ENCODE peak calls at places on chromosome 3, in nine cellular contexts. One of them, this sample, is unnamed.

GRCh38 chr3:117547956-117548550 is 838.5 kb downstream of the TUSC7 start:
- DNase-seq in adipocyte: peak; percentile 69
- DNase-seq in CD8-positive, alpha-beta T cell: no peak
- DNase-seq in ovary: no peak
- DNase-seq in aorta: no peak
- DNase-seq in NT2/D1: no peak
- DNase-seq in bronchial epithelial cell: peak; percentile 95
- DNase-seq in kidney epithelial cell: peak; percentile 78
- DNase-seq in hepatocyte: no peak
- DNase-seq in this sample: no peak

GRCh38 chr3:155243512-155243921 is 50.0 kb downstream of the STRIT1 start:
- DNase-seq in NT2/D1: no peak
- DNase-seq in ovary: no peak
- DNase-seq in kidney epithelial cell: no peak
- DNase-seq in aorta: no peak
- DNase-seq in adipocyte: peak; percentile 21
- DNase-seq in hepatocyte: no peak
- DNase-seq in CD8-positive, alpha-beta T cell: no peak
- DNase-seq in bronchial epithelial cell: no peak
- DNase-seq in this sample: peak; percentile 50

GRCh38 chr3:149630806-149631205 is 27.0 kb downstream of the WWTR1 start:
- DNase-seq in NT2/D1: no peak
- DNase-seq in CD8-positive, alpha-beta T cell: no peak
- DNase-seq in kidney epithelial cell: no peak
- DNase-seq in bronchial epithelial cell: no peak
- DNase-seq in ovary: no peak
- DNase-seq in hepatocyte: no peak
- DNase-seq in adipocyte: no peak
- DNase-seq in aorta: no peak
- DNase-seq in this sample: no peak

GRCh38 chr3:127035672-127036071 is 52.8 kb downstream of the PLXNA1 start:
- DNase-seq in kidney epithelial cell: peak; percentile 31
- DNase-seq in ovary: peak; percentile 84
- DNase-seq in NT2/D1: no peak
- DNase-seq in bronchial epithelial cell: peak; percentile 89
- DNase-seq in adipocyte: peak; percentile 32
- DNase-seq in aorta: peak; percentile 93
- DNase-seq in CD8-positive, alpha-beta T cell: no peak
- DNase-seq in hepatocyte: peak; percentile 54
- DNase-seq in this sample: peak; percentile 48

GRCh38 chr3:65984975-65985374 is 53.7 kb downstream of the MAGI1 start:
- DNase-seq in aorta: no peak
- DNase-seq in CD8-positive, alpha-beta T cell: no peak
- DNase-seq in kidney epithelial cell: no peak
- DNase-seq in adipocyte: no peak
- DNase-seq in NT2/D1: no peak
- DNase-seq in ovary: no peak
- DNase-seq in bronchial epithelial cell: no peak
- DNase-seq in hepatocyte: no peak
- DNase-seq in this sample: no peak

GRCh38 chr3:46284981-46285683 is 42.9 kb downstream of the CCR3 start:
- DNase-seq in CD8-positive, alpha-beta T cell: peak; percentile 41
- DNase-seq in bronchial epithelial cell: no peak
- DNase-seq in kidney epithelial cell: no peak
- DNase-seq in ovary: no peak
- DNase-seq in aorta: no peak
- DNase-seq in adipocyte: no peak
- DNase-seq in NT2/D1: no peak
- DNase-seq in hepatocyte: no peak
- DNase-seq in this sample: peak; percentile 56

GRCh38 chr3:129973853-129974252 is 667 bp upstream of the TRH start:
- DNase-seq in hepatocyte: no peak
- DNase-seq in ovary: no peak
- DNase-seq in NT2/D1: no peak
- DNase-seq in kidney epithelial cell: no peak
- DNase-seq in bronchial epithelial cell: no peak
- DNase-seq in CD8-positive, alpha-beta T cell: no peak
- DNase-seq in aorta: no peak
- DNase-seq in adipocyte: no peak
- DNase-seq in this sample: no peak

GRCh38 chr3:58084166-58084565 is 75.9 kb downstream of the FLNB start:
- DNase-seq in ovary: no peak
- DNase-seq in hepatocyte: no peak
- DNase-seq in NT2/D1: no peak
- DNase-seq in kidney epithelial cell: no peak
- DNase-seq in aorta: no peak
- DNase-seq in CD8-positive, alpha-beta T cell: no peak
- DNase-seq in bronchial epithelial cell: no peak
- DNase-seq in adipocyte: no peak
- DNase-seq in this sample: no peak

GRCh38 chr3:129403450-129403849 is 25.0 kb downstream of the EFCAB12 start:
- DNase-seq in adipocyte: no peak
- DNase-seq in ovary: no peak
- DNase-seq in kidney epithelial cell: no peak
- DNase-seq in bronchial epithelial cell: no peak
- DNase-seq in NT2/D1: no peak
- DNase-seq in aorta: no peak
- DNase-seq in CD8-positive, alpha-beta T cell: no peak
- DNase-seq in hepatocyte: no peak
- DNase-seq in this sample: no peak

GRCh38 chr3:173699353-173699752 is 301.8 kb downstream of the NLGN1 start:
- DNase-seq in aorta: no peak
- DNase-seq in adipocyte: no peak
- DNase-seq in hepatocyte: no peak
- DNase-seq in ovary: no peak
- DNase-seq in kidney epithelial cell: no peak
- DNase-seq in CD8-positive, alpha-beta T cell: no peak
- DNase-seq in NT2/D1: peak; percentile 20
- DNase-seq in bronchial epithelial cell: no peak
- DNase-seq in this sample: no peak

GRCh38 chr3:113531826-113532697 is at the start of gene SIDT1:
- DNase-seq in NT2/D1: no peak
- DNase-seq in aorta: peak; percentile 47
- DNase-seq in kidney epithelial cell: no peak
- DNase-seq in ovary: peak; percentile 22
- DNase-seq in CD8-positive, alpha-beta T cell: peak; percentile 66
- DNase-seq in bronchial epithelial cell: peak; percentile 44
- DNase-seq in hepatocyte: peak; percentile 56
- DNase-seq in adipocyte: peak; percentile 37
- DNase-seq in this sample: peak; percentile 32

GRCh38 chr3:14768182-14768790 is 50.5 kb upstream of the FGD5 start:
- DNase-seq in adipocyte: no peak
- DNase-seq in bronchial epithelial cell: no peak
- DNase-seq in ovary: no peak
- DNase-seq in kidney epithelial cell: no peak
- DNase-seq in NT2/D1: no peak
- DNase-seq in CD8-positive, alpha-beta T cell: no peak
- DNase-seq in aorta: no peak
- DNase-seq in hepatocyte: no peak
- DNase-seq in this sample: no peak

GRCh38 chr3:5348229-5348628 is 160.7 kb downstream of the EDEM1 start:
- DNase-seq in kidney epithelial cell: no peak
- DNase-seq in bronchial epithelial cell: no peak
- DNase-seq in aorta: no peak
- DNase-seq in NT2/D1: no peak
- DNase-seq in CD8-positive, alpha-beta T cell: no peak
- DNase-seq in adipocyte: no peak
- DNase-seq in ovary: no peak
- DNase-seq in hepatocyte: no peak
- DNase-seq in this sample: no peak

GRCh38 chr3:183182732-183183610 is 20.4 kb upstream of the LAMP3 start:
- DNase-seq in CD8-positive, alpha-beta T cell: no peak
- DNase-seq in hepatocyte: no peak
- DNase-seq in ovary: no peak
- DNase-seq in NT2/D1: no peak
- DNase-seq in adipocyte: no peak
- DNase-seq in aorta: no peak
- DNase-seq in kidney epithelial cell: no peak
- DNase-seq in bronchial epithelial cell: no peak
- DNase-seq in this sample: no peak

GRCh38 chr3:188574885-188575284 is 420.9 kb downstream of the LPP start:
- DNase-seq in bronchial epithelial cell: no peak
- DNase-seq in adipocyte: peak; percentile 89
- DNase-seq in hepatocyte: no peak
- DNase-seq in ovary: no peak
- DNase-seq in NT2/D1: no peak
- DNase-seq in CD8-positive, alpha-beta T cell: no peak
- DNase-seq in aorta: no peak
- DNase-seq in kidney epithelial cell: no peak
- DNase-seq in this sample: no peak

GRCh38 chr3:189308594-189308993 is 136.8 kb downstream of the TPRG1 start:
- DNase-seq in hepatocyte: peak; percentile 12
- DNase-seq in bronchial epithelial cell: no peak
- DNase-seq in CD8-positive, alpha-beta T cell: no peak
- DNase-seq in adipocyte: no peak
- DNase-seq in aorta: no peak
- DNase-seq in kidney epithelial cell: no peak
- DNase-seq in ovary: no peak
- DNase-seq in NT2/D1: no peak
- DNase-seq in this sample: no peak

GRCh38 chr3:127488141-127488672 is 102.3 kb downstream of the TPRA1 start:
- DNase-seq in bronchial epithelial cell: no peak
- DNase-seq in CD8-positive, alpha-beta T cell: no peak
- DNase-seq in ovary: no peak
- DNase-seq in hepatocyte: no peak
- DNase-seq in aorta: no peak
- DNase-seq in NT2/D1: no peak
- DNase-seq in kidney epithelial cell: no peak
- DNase-seq in adipocyte: no peak
- DNase-seq in this sample: no peak

GRCh38 chr3:11538581-11538980 is 105.1 kb downstream of the VGLL4 start:
- DNase-seq in aorta: no peak
- DNase-seq in CD8-positive, alpha-beta T cell: no peak
- DNase-seq in NT2/D1: no peak
- DNase-seq in hepatocyte: no peak
- DNase-seq in adipocyte: no peak
- DNase-seq in kidney epithelial cell: no peak
- DNase-seq in ovary: no peak
- DNase-seq in bronchial epithelial cell: no peak
- DNase-seq in this sample: no peak

GRCh38 chr3:58404396-58404795 is 29.2 kb downstream of the PDHB start:
- DNase-seq in aorta: no peak
- DNase-seq in kidney epithelial cell: no peak
- DNase-seq in adipocyte: peak; percentile 65
- DNase-seq in CD8-positive, alpha-beta T cell: no peak
- DNase-seq in ovary: no peak
- DNase-seq in bronchial epithelial cell: peak; percentile 81
- DNase-seq in hepatocyte: no peak
- DNase-seq in NT2/D1: no peak
- DNase-seq in this sample: peak; percentile 71

GRCh38 chr3:18127181-18127863 is 297.8 kb downstream of the SATB1 start:
- DNase-seq in CD8-positive, alpha-beta T cell: no peak
- DNase-seq in bronchial epithelial cell: no peak
- DNase-seq in NT2/D1: no peak
- DNase-seq in adipocyte: no peak
- DNase-seq in hepatocyte: no peak
- DNase-seq in ovary: no peak
- DNase-seq in kidney epithelial cell: no peak
- DNase-seq in aorta: no peak
- DNase-seq in this sample: no peak

DNA sequence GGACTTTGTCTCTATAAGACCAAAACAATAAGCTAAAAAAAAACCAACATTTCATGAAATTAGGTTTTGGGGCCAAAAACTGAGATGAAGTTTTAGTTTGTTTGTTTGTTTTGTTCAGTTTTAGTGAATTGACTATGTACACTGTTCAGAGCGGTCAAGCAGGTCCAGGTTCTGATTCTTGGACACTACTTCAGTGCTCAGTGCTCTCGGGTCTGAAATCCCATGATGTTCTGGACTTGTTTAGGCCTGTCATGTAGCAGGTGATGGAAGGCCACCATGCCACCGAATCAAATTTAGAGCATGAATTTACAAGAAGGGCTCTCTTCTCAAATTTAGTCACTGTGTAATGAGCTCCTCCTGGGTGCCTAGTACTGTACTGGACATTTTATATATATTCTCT is 45.5 kb downstream of the COL8A1 start:
- DNase-seq in CD8-positive, alpha-beta T cell: no peak
- DNase-seq in kidney epithelial cell: no peak
- DNase-seq in NT2/D1: no peak
- DNase-seq in aorta: no peak
- DNase-seq in bronchial epithelial cell: no peak
- DNase-seq in adipocyte: no peak
- DNase-seq in ovary: no peak
- DNase-seq in hepatocyte: no peak
- DNase-seq in this sample: no peak
- H3K27me3 ChIP-seq in CD8-positive, alpha-beta T cell: no peaks in the 10 kb centered on the region
- H3K27me3 ChIP-seq in kidney epithelial cell: no peaks in the 10 kb centered on the region
- H3K27me3 ChIP-seq in NT2/D1: no peaks in the 10 kb centered on the region
- H3K27me3 ChIP-seq in aorta: no peaks in the 10 kb centered on the region
- H3K27me3 ChIP-seq in bronchial epithelial cell: no peaks in the 10 kb centered on the region
- H3K27me3 ChIP-seq in adipocyte: no peaks in the 10 kb centered on the region
- H3K27me3 ChIP-seq in ovary: no peaks in the 10 kb centered on the region
- H3K27me3 ChIP-seq in hepatocyte: no peaks in the 10 kb centered on the region
- H3K27me3 ChIP-seq in this sample: no peaks in the 10 kb centered on the region

GRCh38 chr3:16102187-16102561 is 72.3 kb upstream of the GALNT15 start:
- DNase-seq in CD8-positive, alpha-beta T cell: no peak
- DNase-seq in hepatocyte: no peak
- DNase-seq in bronchial epithelial cell: no peak
- DNase-seq in kidney epithelial cell: no peak
- DNase-seq in adipocyte: no peak
- DNase-seq in NT2/D1: no peak
- DNase-seq in aorta: no peak
- DNase-seq in ovary: no peak
- DNase-seq in this sample: no peak
- H3K4me3 ChIP-seq in CD8-positive, alpha-beta T cell: no peak overlapping the region
- H3K4me3 ChIP-seq in hepatocyte: no peak overlapping the region
- H3K4me3 ChIP-seq in bronchial epithelial cell: no peak overlapping the region
- H3K4me3 ChIP-seq in kidney epithelial cell: no peak overlapping the region
- H3K4me3 ChIP-seq in adipocyte: no peak overlapping the region
- H3K4me3 ChIP-seq in NT2/D1: no peak overlapping the region
- H3K4me3 ChIP-seq in aorta: no peak overlapping the region
- H3K4me3 ChIP-seq in ovary: no peak overlapping the region
- H3K4me3 ChIP-seq in this sample: no peak overlapping the region

GRCh38 chr3:124119056-124119721 is 127.3 kb upstream of the ROPN1 start:
- DNase-seq in kidney epithelial cell: no peak
- DNase-seq in bronchial epithelial cell: peak; percentile 65
- DNase-seq in ovary: no peak
- DNase-seq in NT2/D1: no peak
- DNase-seq in hepatocyte: no peak
- DNase-seq in aorta: peak; percentile 59
- DNase-seq in adipocyte: peak; percentile 57
- DNase-seq in CD8-positive, alpha-beta T cell: no peak
- DNase-seq in this sample: no peak
- H3K27me3 ChIP-seq in kidney epithelial cell: no peaks in the 10 kb centered on the region
- H3K27me3 ChIP-seq in bronchial epithelial cell: no peaks in the 10 kb centered on the region
- H3K27me3 ChIP-seq in ovary: no peaks in the 10 kb centered on the region
- H3K27me3 ChIP-seq in NT2/D1: no peaks in the 10 kb centered on the region
- H3K27me3 ChIP-seq in hepatocyte: no peaks in the 10 kb centered on the region
- H3K27me3 ChIP-seq in aorta: no peaks in the 10 kb centered on the region
- H3K27me3 ChIP-seq in adipocyte: no peaks in the 10 kb centered on the region
- H3K27me3 ChIP-seq in CD8-positive, alpha-beta T cell: no peaks in the 10 kb centered on the region
- H3K27me3 ChIP-seq in this sample: no peaks in the 10 kb centered on the region

DNA sequence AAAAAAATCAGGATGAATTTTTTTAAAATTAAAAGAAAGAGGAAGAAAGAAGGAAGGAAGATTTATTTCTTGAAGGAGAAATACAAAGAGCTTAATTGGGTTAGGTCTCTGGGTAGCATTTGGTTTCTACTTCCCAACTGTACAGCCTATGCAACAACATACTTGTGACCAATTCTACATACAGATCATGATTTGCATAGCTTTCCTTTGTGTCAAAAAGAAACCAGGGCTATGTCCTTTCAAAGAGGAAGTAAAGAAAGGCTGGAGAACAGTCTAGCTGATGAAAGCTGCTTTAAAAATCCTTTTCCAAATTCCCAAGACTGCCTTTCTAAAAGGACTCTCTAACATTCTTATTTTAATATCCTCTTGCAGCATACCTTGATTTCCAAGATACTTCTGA is 6.1 kb upstream of the HGD start:
- DNase-seq in kidney epithelial cell: no peak
- DNase-seq in ovary: no peak
- DNase-seq in NT2/D1: no peak
- DNase-seq in CD8-positive, alpha-beta T cell: no peak
- DNase-seq in hepatocyte: no peak
- DNase-seq in bronchial epithelial cell: no peak
- DNase-seq in aorta: no peak
- DNase-seq in adipocyte: peak; percentile 81
- DNase-seq in this sample: no peak
- H3K4me3 ChIP-seq in kidney epithelial cell: no peak overlapping the region
- H3K4me3 ChIP-seq in ovary: no peak overlapping the region
- H3K4me3 ChIP-seq in NT2/D1: no peak overlapping the region
- H3K4me3 ChIP-seq in CD8-positive, alpha-beta T cell: no peak overlapping the region
- H3K4me3 ChIP-seq in hepatocyte: no peak overlapping the region
- H3K4me3 ChIP-seq in bronchial epithelial cell: no peak overlapping the region
- H3K4me3 ChIP-seq in aorta: no peak overlapping the region
- H3K4me3 ChIP-seq in adipocyte: no peak overlapping the region
- H3K4me3 ChIP-seq in this sample: no peak overlapping the region

This sample was measured in mammary epithelial cell.